ENCODE peak calls at places on chromosomes 2 and 18, in six cellular contexts. One of them, this sample, is unnamed.

GRCh38 chr2:235106874-235107639 is 155.2 kb downstream of the SH3BP4 start:
- DNase-seq in NCI-H1105: peak
- DNase-seq in astrocyte of the hippocampus: peak
- DNase-seq in stimulated activated CD8-positive, alpha-beta memory T cell treated with anti-CD3 and anti-CD28 coated beads, Interleukin-12 subunit alpha, Interleukin-12 subunit beta, amount 100 ng/mL, for 4 hours: no peak
- DNase-seq in GM12892: no peak
- DNase-seq in left ventricle myocardium inferior: peak
- DNase-seq in this sample: peak

GRCh38 chr2:185813707-185814106 is 75.1 kb downstream of the FSIP2 start:
- DNase-seq in NCI-H1105: no peak
- DNase-seq in astrocyte of the hippocampus: no peak
- DNase-seq in stimulated activated CD8-positive, alpha-beta memory T cell treated with anti-CD3 and anti-CD28 coated beads, Interleukin-12 subunit alpha, Interleukin-12 subunit beta, amount 100 ng/mL, for 4 hours: no peak
- DNase-seq in GM12892: no peak
- DNase-seq in left ventricle myocardium inferior: no peak
- DNase-seq in this sample: no peak

GRCh38 chr2:120650022-120650644 is 85.5 kb upstream of the GLI2 start:
- DNase-seq in NCI-H1105: no peak
- DNase-seq in astrocyte of the hippocampus: no peak
- DNase-seq in stimulated activated CD8-positive, alpha-beta memory T cell treated with anti-CD3 and anti-CD28 coated beads, Interleukin-12 subunit alpha, Interleukin-12 subunit beta, amount 100 ng/mL, for 4 hours: no peak
- DNase-seq in GM12892: no peak
- DNase-seq in left ventricle myocardium inferior: no peak
- DNase-seq in this sample: no peak

GRCh38 chr2:229725716-229726346 is 11.5 kb upstream of the DNER start:
- DNase-seq in NCI-H1105: no peak
- DNase-seq in astrocyte of the hippocampus: peak
- DNase-seq in stimulated activated CD8-positive, alpha-beta memory T cell treated with anti-CD3 and anti-CD28 coated beads, Interleukin-12 subunit alpha, Interleukin-12 subunit beta, amount 100 ng/mL, for 4 hours: no peak
- DNase-seq in GM12892: no peak
- DNase-seq in left ventricle myocardium inferior: no peak
- DNase-seq in this sample: no peak

GRCh38 chr18:79780547-79780946 is 17.2 kb upstream of the KCNG2 start:
- DNase-seq in NCI-H1105: no peak
- DNase-seq in astrocyte of the hippocampus: no peak
- DNase-seq in stimulated activated CD8-positive, alpha-beta memory T cell treated with anti-CD3 and anti-CD28 coated beads, Interleukin-12 subunit alpha, Interleukin-12 subunit beta, amount 100 ng/mL, for 4 hours: no peak
- DNase-seq in GM12892: no peak
- DNase-seq in left ventricle myocardium inferior: no peak
- DNase-seq in this sample: no peak

GRCh38 chr2:99424391-99424790 is 65.4 kb downstream of the REV1 start:
- DNase-seq in NCI-H1105: no peak
- DNase-seq in astrocyte of the hippocampus: no peak
- DNase-seq in stimulated activated CD8-positive, alpha-beta memory T cell treated with anti-CD3 and anti-CD28 coated beads, Interleukin-12 subunit alpha, Interleukin-12 subunit beta, amount 100 ng/mL, for 4 hours: no peak
- DNase-seq in GM12892: no peak
- DNase-seq in left ventricle myocardium inferior: no peak
- DNase-seq in this sample: no peak

GRCh38 chr2:173161040-173161439 is 85.4 kb downstream of the MAP3K20 start:
- DNase-seq in NCI-H1105: no peak
- DNase-seq in astrocyte of the hippocampus: no peak
- DNase-seq in stimulated activated CD8-positive, alpha-beta memory T cell treated with anti-CD3 and anti-CD28 coated beads, Interleukin-12 subunit alpha, Interleukin-12 subunit beta, amount 100 ng/mL, for 4 hours: no peak
- DNase-seq in GM12892: no peak
- DNase-seq in left ventricle myocardium inferior: no peak
- DNase-seq in this sample: no peak

GRCh38 chr2:202494856-202495604 is 118.9 kb downstream of the BMPR2 start:
- DNase-seq in NCI-H1105: no peak
- DNase-seq in astrocyte of the hippocampus: no peak
- DNase-seq in stimulated activated CD8-positive, alpha-beta memory T cell treated with anti-CD3 and anti-CD28 coated beads, Interleukin-12 subunit alpha, Interleukin-12 subunit beta, amount 100 ng/mL, for 4 hours: no peak
- DNase-seq in GM12892: no peak
- DNase-seq in left ventricle myocardium inferior: no peak
- DNase-seq in this sample: no peak

GRCh38 chr18:54392621-54393023 is 34.9 kb downstream of the C18orf54 start:
- DNase-seq in NCI-H1105: peak
- DNase-seq in astrocyte of the hippocampus: peak
- DNase-seq in stimulated activated CD8-positive, alpha-beta memory T cell treated with anti-CD3 and anti-CD28 coated beads, Interleukin-12 subunit alpha, Interleukin-12 subunit beta, amount 100 ng/mL, for 4 hours: no peak
- DNase-seq in GM12892: no peak
- DNase-seq in left ventricle myocardium inferior: no peak
- DNase-seq in this sample: no peak

GRCh38 chr18:40222736-40223135 is 1732.3 kb upstream of the PIK3C3 start:
- DNase-seq in NCI-H1105: no peak
- DNase-seq in astrocyte of the hippocampus: peak
- DNase-seq in stimulated activated CD8-positive, alpha-beta memory T cell treated with anti-CD3 and anti-CD28 coated beads, Interleukin-12 subunit alpha, Interleukin-12 subunit beta, amount 100 ng/mL, for 4 hours: no peak
- DNase-seq in GM12892: no peak
- DNase-seq in left ventricle myocardium inferior: no peak
- DNase-seq in this sample: no peak

GRCh38 chr2:163471947-163472346 is 263.9 kb downstream of the FIGN start:
- DNase-seq in NCI-H1105: no peak
- DNase-seq in astrocyte of the hippocampus: peak
- DNase-seq in stimulated activated CD8-positive, alpha-beta memory T cell treated with anti-CD3 and anti-CD28 coated beads, Interleukin-12 subunit alpha, Interleukin-12 subunit beta, amount 100 ng/mL, for 4 hours: no peak
- DNase-seq in GM12892: no peak
- DNase-seq in left ventricle myocardium inferior: no peak
- DNase-seq in this sample: no peak

GRCh38 chr18:36850527-36851201 is 21.7 kb downstream of the KIAA1328 start:
- DNase-seq in NCI-H1105: no peak
- DNase-seq in astrocyte of the hippocampus: peak
- DNase-seq in stimulated activated CD8-positive, alpha-beta memory T cell treated with anti-CD3 and anti-CD28 coated beads, Interleukin-12 subunit alpha, Interleukin-12 subunit beta, amount 100 ng/mL, for 4 hours: no peak
- DNase-seq in GM12892: no peak
- DNase-seq in left ventricle myocardium inferior: no peak
- DNase-seq in this sample: no peak

GRCh38 chr2:63658176-63658968 is 69.6 kb downstream of the MDH1 start:
- DNase-seq in NCI-H1105: no peak
- DNase-seq in astrocyte of the hippocampus: peak
- DNase-seq in stimulated activated CD8-positive, alpha-beta memory T cell treated with anti-CD3 and anti-CD28 coated beads, Interleukin-12 subunit alpha, Interleukin-12 subunit beta, amount 100 ng/mL, for 4 hours: no peak
- DNase-seq in GM12892: no peak
- DNase-seq in left ventricle myocardium inferior: no peak
- DNase-seq in this sample: no peak

GRCh38 chr2:75600418-75601088 is 39.8 kb upstream of the EVA1A start:
- DNase-seq in NCI-H1105: no peak
- DNase-seq in astrocyte of the hippocampus: no peak
- DNase-seq in stimulated activated CD8-positive, alpha-beta memory T cell treated with anti-CD3 and anti-CD28 coated beads, Interleukin-12 subunit alpha, Interleukin-12 subunit beta, amount 100 ng/mL, for 4 hours: no peak
- DNase-seq in GM12892: no peak
- DNase-seq in left ventricle myocardium inferior: no peak
- DNase-seq in this sample: no peak

GRCh38 chr18:62586148-62586774 is 63.4 kb downstream of the ZCCHC2 start:
- DNase-seq in NCI-H1105: peak
- DNase-seq in astrocyte of the hippocampus: peak
- DNase-seq in stimulated activated CD8-positive, alpha-beta memory T cell treated with anti-CD3 and anti-CD28 coated beads, Interleukin-12 subunit alpha, Interleukin-12 subunit beta, amount 100 ng/mL, for 4 hours: peak
- DNase-seq in GM12892: peak
- DNase-seq in left ventricle myocardium inferior: peak
- DNase-seq in this sample: peak

GRCh38 chr2:242052421-242052820 is 182.9 kb downstream of the RTP5 start:
- DNase-seq in NCI-H1105: no peak
- DNase-seq in astrocyte of the hippocampus: no peak
- DNase-seq in stimulated activated CD8-positive, alpha-beta memory T cell treated with anti-CD3 and anti-CD28 coated beads, Interleukin-12 subunit alpha, Interleukin-12 subunit beta, amount 100 ng/mL, for 4 hours: no peak
- DNase-seq in GM12892: no peak
- DNase-seq in left ventricle myocardium inferior: no peak
- DNase-seq in this sample: no peak

GRCh38 chr2:28604284-28604843 is 108.5 kb downstream of the PLB1 start:
- DNase-seq in NCI-H1105: no peak
- DNase-seq in astrocyte of the hippocampus: no peak
- DNase-seq in stimulated activated CD8-positive, alpha-beta memory T cell treated with anti-CD3 and anti-CD28 coated beads, Interleukin-12 subunit alpha, Interleukin-12 subunit beta, amount 100 ng/mL, for 4 hours: no peak
- DNase-seq in GM12892: no peak
- DNase-seq in left ventricle myocardium inferior: no peak
- DNase-seq in this sample: no peak

GRCh38 chr18:79117380-79117779 is 48.2 kb downstream of the ATP9B start:
- DNase-seq in NCI-H1105: no peak
- DNase-seq in astrocyte of the hippocampus: no peak
- DNase-seq in stimulated activated CD8-positive, alpha-beta memory T cell treated with anti-CD3 and anti-CD28 coated beads, Interleukin-12 subunit alpha, Interleukin-12 subunit beta, amount 100 ng/mL, for 4 hours: no peak
- DNase-seq in GM12892: no peak
- DNase-seq in left ventricle myocardium inferior: no peak
- DNase-seq in this sample: no peak

GRCh38 chr2:27211241-27211942 is 449 bp upstream of the ATRAID start:
- DNase-seq in NCI-H1105: no peak
- DNase-seq in astrocyte of the hippocampus: no peak
- DNase-seq in stimulated activated CD8-positive, alpha-beta memory T cell treated with anti-CD3 and anti-CD28 coated beads, Interleukin-12 subunit alpha, Interleukin-12 subunit beta, amount 100 ng/mL, for 4 hours: no peak
- DNase-seq in GM12892: no peak
- DNase-seq in left ventricle myocardium inferior: no peak
- DNase-seq in this sample: no peak

GRCh38 chr2:222300725-222301295 is 2.0 kb upstream of the PAX3 start:
- DNase-seq in NCI-H1105: no peak
- DNase-seq in astrocyte of the hippocampus: no peak
- DNase-seq in stimulated activated CD8-positive, alpha-beta memory T cell treated with anti-CD3 and anti-CD28 coated beads, Interleukin-12 subunit alpha, Interleukin-12 subunit beta, amount 100 ng/mL, for 4 hours: no peak
- DNase-seq in GM12892: no peak
- DNase-seq in left ventricle myocardium inferior: no peak
- DNase-seq in this sample: no peak

GRCh38 chr2:191385416-191386160 is 140.4 kb downstream of the MYO1B start:
- DNase-seq in NCI-H1105: no peak
- DNase-seq in astrocyte of the hippocampus: no peak
- DNase-seq in stimulated activated CD8-positive, alpha-beta memory T cell treated with anti-CD3 and anti-CD28 coated beads, Interleukin-12 subunit alpha, Interleukin-12 subunit beta, amount 100 ng/mL, for 4 hours: no peak
- DNase-seq in GM12892: no peak
- DNase-seq in left ventricle myocardium inferior: no peak
- DNase-seq in this sample: no peak

GRCh38 chr2:75012080-75012479 is 53.6 kb downstream of the POLE4 start:
- DNase-seq in NCI-H1105: no peak
- DNase-seq in astrocyte of the hippocampus: no peak
- DNase-seq in stimulated activated CD8-positive, alpha-beta memory T cell treated with anti-CD3 and anti-CD28 coated beads, Interleukin-12 subunit alpha, Interleukin-12 subunit beta, amount 100 ng/mL, for 4 hours: no peak
- DNase-seq in GM12892: no peak
- DNase-seq in left ventricle myocardium inferior: no peak
- DNase-seq in this sample: no peak

GRCh38 chr2:238389985-238390682 is 36.6 kb upstream of the ASB1 start:
- DNase-seq in NCI-H1105: peak
- DNase-seq in astrocyte of the hippocampus: peak
- DNase-seq in stimulated activated CD8-positive, alpha-beta memory T cell treated with anti-CD3 and anti-CD28 coated beads, Interleukin-12 subunit alpha, Interleukin-12 subunit beta, amount 100 ng/mL, for 4 hours: no peak
- DNase-seq in GM12892: no peak
- DNase-seq in left ventricle myocardium inferior: peak
- DNase-seq in this sample: no peak